ENCODE peak calls at places on chromosomes 5 and 9, in seven cellular contexts. One of them, this sample, is unnamed.

GRCh38 chr9:98619788-98620187 is 88.9 kb downstream of the GABBR2 start:
- DNase-seq in HepG2: no peak
- DNase-seq in psoas muscle: no peak
- DNase-seq in endodermal cell: no peak
- DNase-seq in cardiac muscle cell: no peak
- DNase-seq in thoracic aorta: no peak
- DNase-seq in fibroblast of lung: no peak
- DNase-seq in this sample: no peak

GRCh38 chr9:136482793-136483588 is at the start of gene SEC16A:
- DNase-seq in HepG2: peak; percentile 89
- DNase-seq in psoas muscle: peak; percentile 100
- DNase-seq in endodermal cell: peak; percentile 100
- DNase-seq in cardiac muscle cell: peak; percentile 99
- DNase-seq in thoracic aorta: peak; percentile 96
- DNase-seq in fibroblast of lung: peak; percentile 99
- DNase-seq in this sample: peak; percentile 99

GRCh38 chr5:150286820-150287219 is 2.8 kb downstream of the CAMK2A start:
- DNase-seq in HepG2: peak; percentile 73
- DNase-seq in psoas muscle: no peak
- DNase-seq in endodermal cell: peak; percentile 91
- DNase-seq in cardiac muscle cell: no peak
- DNase-seq in thoracic aorta: no peak
- DNase-seq in fibroblast of lung: no peak
- DNase-seq in this sample: no peak

GRCh38 chr5:149799119-149799623 is 69.1 kb downstream of the PPARGC1B start:
- DNase-seq in HepG2: peak; percentile 21
- DNase-seq in psoas muscle: peak; percentile 90
- DNase-seq in endodermal cell: no peak
- DNase-seq in cardiac muscle cell: peak; percentile 71
- DNase-seq in thoracic aorta: no peak
- DNase-seq in fibroblast of lung: peak; percentile 75
- DNase-seq in this sample: peak; percentile 63

GRCh38 chr5:127785098-127785927 is 82.1 kb downstream of the CCDC192 start:
- DNase-seq in HepG2: no peak
- DNase-seq in psoas muscle: no peak
- DNase-seq in endodermal cell: no peak
- DNase-seq in cardiac muscle cell: peak; percentile 82
- DNase-seq in thoracic aorta: no peak
- DNase-seq in fibroblast of lung: peak; percentile 85
- DNase-seq in this sample: no peak

GRCh38 chr9:8078641-8079140 is 279.1 kb upstream of the DMAC1 start:
- DNase-seq in HepG2: no peak
- DNase-seq in psoas muscle: no peak
- DNase-seq in endodermal cell: no peak
- DNase-seq in cardiac muscle cell: no peak
- DNase-seq in thoracic aorta: no peak
- DNase-seq in fibroblast of lung: no peak
- DNase-seq in this sample: no peak

GRCh38 chr5:102090770-102091169 is 205.3 kb downstream of the SLCO4C1 start:
- DNase-seq in HepG2: peak; percentile 77
- DNase-seq in psoas muscle: no peak
- DNase-seq in endodermal cell: peak; percentile 56
- DNase-seq in cardiac muscle cell: no peak
- DNase-seq in thoracic aorta: no peak
- DNase-seq in fibroblast of lung: no peak
- DNase-seq in this sample: no peak

GRCh38 chr5:96901384-96901783 is 25.1 kb downstream of the ERAP2 start:
- DNase-seq in HepG2: peak; percentile 20
- DNase-seq in psoas muscle: no peak
- DNase-seq in endodermal cell: peak; percentile 61
- DNase-seq in cardiac muscle cell: no peak
- DNase-seq in thoracic aorta: no peak
- DNase-seq in fibroblast of lung: no peak
- DNase-seq in this sample: no peak

GRCh38 chr5:176629853-176630680 is at the start of the genes EIF4E1B and SNCB:
- DNase-seq in HepG2: no peak
- DNase-seq in psoas muscle: peak; percentile 70
- DNase-seq in endodermal cell: peak; percentile 87
- DNase-seq in cardiac muscle cell: peak; percentile 53
- DNase-seq in thoracic aorta: no peak
- DNase-seq in fibroblast of lung: peak; percentile 30
- DNase-seq in this sample: no peak

GRCh38 chr5:56688402-56688801 is 126.9 kb upstream of the MAP3K1 start:
- DNase-seq in HepG2: no peak
- DNase-seq in psoas muscle: no peak
- DNase-seq in endodermal cell: no peak
- DNase-seq in cardiac muscle cell: no peak
- DNase-seq in thoracic aorta: no peak
- DNase-seq in fibroblast of lung: no peak
- DNase-seq in this sample: no peak

GRCh38 chr5:176812269-176813259 is 2.2 kb downstream of the UNC5A start:
- DNase-seq in HepG2: peak; percentile 39
- DNase-seq in psoas muscle: no peak
- DNase-seq in endodermal cell: peak; percentile 89
- DNase-seq in cardiac muscle cell: peak; percentile 49
- DNase-seq in thoracic aorta: no peak
- DNase-seq in fibroblast of lung: no peak
- DNase-seq in this sample: no peak

GRCh38 chr9:134341306-134341705 is 15.1 kb downstream of the RXRA start:
- DNase-seq in HepG2: no peak
- DNase-seq in psoas muscle: no peak
- DNase-seq in endodermal cell: no peak
- DNase-seq in cardiac muscle cell: no peak
- DNase-seq in thoracic aorta: no peak
- DNase-seq in fibroblast of lung: no peak
- DNase-seq in this sample: peak; percentile 73

GRCh38 chr5:148913985-148914421 is 87.6 kb downstream of the ADRB2 start:
- DNase-seq in HepG2: peak; percentile 4
- DNase-seq in psoas muscle: no peak
- DNase-seq in endodermal cell: peak; percentile 71
- DNase-seq in cardiac muscle cell: peak; percentile 58
- DNase-seq in thoracic aorta: no peak
- DNase-seq in fibroblast of lung: peak; percentile 45
- DNase-seq in this sample: no peak

GRCh38 chr9:114156658-114157421 is 1.5 kb downstream of the COL27A1 start:
- DNase-seq in HepG2: no peak
- DNase-seq in psoas muscle: peak; percentile 71
- DNase-seq in endodermal cell: peak; percentile 81
- DNase-seq in cardiac muscle cell: peak; percentile 89
- DNase-seq in thoracic aorta: no peak
- DNase-seq in fibroblast of lung: peak; percentile 85
- DNase-seq in this sample: peak; percentile 62

GRCh38 chr9:129887210-129888084 is 52.2 kb downstream of the USP20 start:
- DNase-seq in HepG2: no peak
- DNase-seq in psoas muscle: no peak
- DNase-seq in endodermal cell: peak; percentile 53
- DNase-seq in cardiac muscle cell: peak; percentile 74
- DNase-seq in thoracic aorta: no peak
- DNase-seq in fibroblast of lung: peak; percentile 58
- DNase-seq in this sample: no peak

GRCh38 chr5:44774279-44774880 is 34.4 kb upstream of the MRPS30 start:
- DNase-seq in HepG2: peak; percentile 34
- DNase-seq in psoas muscle: no peak
- DNase-seq in endodermal cell: no peak
- DNase-seq in cardiac muscle cell: peak; percentile 71
- DNase-seq in thoracic aorta: no peak
- DNase-seq in fibroblast of lung: peak; percentile 85
- DNase-seq in this sample: no peak

GRCh38 chr9:77170991-77171699 is 6.2 kb upstream of the VPS13A start:
- DNase-seq in HepG2: peak; percentile 99
- DNase-seq in psoas muscle: peak; percentile 80
- DNase-seq in endodermal cell: no peak
- DNase-seq in cardiac muscle cell: no peak
- DNase-seq in thoracic aorta: no peak
- DNase-seq in fibroblast of lung: no peak
- DNase-seq in this sample: peak; percentile 50

GRCh38 chr9:129312251-129312650 is 134.2 kb upstream of the IER5L start:
- DNase-seq in HepG2: no peak
- DNase-seq in psoas muscle: peak; percentile 36
- DNase-seq in endodermal cell: no peak
- DNase-seq in cardiac muscle cell: no peak
- DNase-seq in thoracic aorta: no peak
- DNase-seq in fibroblast of lung: no peak
- DNase-seq in this sample: no peak

GRCh38 chr9:33374634-33375237 is 27.6 kb downstream of the AQP7 start:
- DNase-seq in HepG2: peak; percentile 70
- DNase-seq in psoas muscle: peak; percentile 66
- DNase-seq in endodermal cell: peak; percentile 92
- DNase-seq in cardiac muscle cell: peak; percentile 85
- DNase-seq in thoracic aorta: peak; percentile 60
- DNase-seq in fibroblast of lung: peak; percentile 84
- DNase-seq in this sample: peak; percentile 56

GRCh38 chr5:147346006-147346561 is 111.3 kb downstream of the STK32A start:
- DNase-seq in HepG2: no peak
- DNase-seq in psoas muscle: no peak
- DNase-seq in endodermal cell: no peak
- DNase-seq in cardiac muscle cell: no peak
- DNase-seq in thoracic aorta: no peak
- DNase-seq in fibroblast of lung: no peak
- DNase-seq in this sample: no peak

GRCh38 chr5:178072749-178073148 is 40.6 kb upstream of the N4BP3 start:
- DNase-seq in HepG2: no peak
- DNase-seq in psoas muscle: no peak
- DNase-seq in endodermal cell: no peak
- DNase-seq in cardiac muscle cell: no peak
- DNase-seq in thoracic aorta: no peak
- DNase-seq in fibroblast of lung: no peak
- DNase-seq in this sample: no peak

GRCh38 chr5:55232194-55232984 is 1.0 kb downstream of the CCNO start:
- DNase-seq in HepG2: no peak
- DNase-seq in psoas muscle: no peak
- DNase-seq in endodermal cell: peak; percentile 84
- DNase-seq in cardiac muscle cell: peak; percentile 9
- DNase-seq in thoracic aorta: no peak
- DNase-seq in fibroblast of lung: no peak
- DNase-seq in this sample: peak; percentile 16

GRCh38 chr9:72635197-72635596 is 113.8 kb downstream of the TMC1 start:
- DNase-seq in HepG2: no peak
- DNase-seq in psoas muscle: no peak
- DNase-seq in endodermal cell: peak; percentile 70
- DNase-seq in cardiac muscle cell: peak; percentile 3
- DNase-seq in thoracic aorta: no peak
- DNase-seq in fibroblast of lung: no peak
- DNase-seq in this sample: no peak

DNA sequence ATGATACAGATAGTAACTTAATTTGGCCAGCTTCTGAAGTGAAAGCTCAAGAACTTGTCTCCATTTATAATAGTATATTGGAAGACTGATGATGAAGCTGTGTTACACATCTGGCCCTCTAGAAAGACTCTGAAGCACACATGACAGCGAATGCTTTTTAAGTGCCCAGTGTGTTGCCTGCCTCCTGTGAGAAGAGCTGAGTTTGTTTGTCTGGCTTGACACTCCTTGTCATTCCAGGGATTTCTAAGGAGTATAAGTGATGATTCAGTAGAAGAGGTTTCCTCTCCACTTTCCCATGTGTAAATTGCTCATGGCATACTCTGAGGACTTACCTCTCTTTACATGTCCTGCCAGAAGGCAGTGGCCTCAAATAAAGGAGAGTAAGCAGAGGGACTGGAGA is 30.4 kb upstream of the LRRTM2 start:
- DNase-seq in HepG2: no peak
- DNase-seq in psoas muscle: no peak
- DNase-seq in endodermal cell: no peak
- DNase-seq in cardiac muscle cell: no peak
- DNase-seq in thoracic aorta: no peak
- DNase-seq in fibroblast of lung: no peak
- DNase-seq in this sample: no peak
- H3K9me3 ChIP-seq in HepG2: no peaks in the 10 kb centered on the region
- H3K9me3 ChIP-seq in psoas muscle: no peaks in the 10 kb centered on the region
- H3K9me3 ChIP-seq in endodermal cell: no peaks in the 10 kb centered on the region
- H3K9me3 ChIP-seq in cardiac muscle cell: no peaks in the 10 kb centered on the region
- H3K9me3 ChIP-seq in thoracic aorta: no peaks in the 10 kb centered on the region
- H3K9me3 ChIP-seq in fibroblast of lung: no peaks in the 10 kb centered on the region
- H3K9me3 ChIP-seq in this sample: no peaks in the 10 kb centered on the region

DNA sequence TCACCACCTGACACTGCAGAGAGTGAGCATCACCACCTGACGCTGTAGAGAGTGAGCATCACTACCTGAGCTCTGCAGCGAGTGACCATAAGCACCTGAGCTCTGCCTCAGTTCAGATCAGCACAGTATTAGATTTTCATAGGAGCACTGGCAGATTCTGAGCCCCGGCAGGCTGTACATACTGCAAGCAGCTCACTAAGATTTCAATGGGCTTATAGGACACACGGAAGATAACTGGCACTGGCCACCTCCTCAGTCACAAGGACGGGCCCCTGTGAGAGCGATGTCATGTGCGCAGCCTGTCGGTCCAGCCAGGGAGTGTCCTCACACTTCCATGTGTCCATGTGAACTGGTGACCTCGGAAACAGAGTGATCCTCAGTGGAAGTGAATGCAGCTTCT is 153.5 kb upstream of the IRX2 start:
- DNase-seq in HepG2: no peak
- DNase-seq in psoas muscle: no peak
- DNase-seq in endodermal cell: peak; percentile 29
- DNase-seq in cardiac muscle cell: no peak
- DNase-seq in thoracic aorta: no peak
- DNase-seq in fibroblast of lung: no peak
- DNase-seq in this sample: no peak
- H3K9me3 ChIP-seq in HepG2: no peaks in the 10 kb centered on the region
- H3K9me3 ChIP-seq in psoas muscle: no peaks in the 10 kb centered on the region
- H3K9me3 ChIP-seq in endodermal cell: no peaks in the 10 kb centered on the region
- H3K9me3 ChIP-seq in cardiac muscle cell: no peaks in the 10 kb centered on the region
- H3K9me3 ChIP-seq in thoracic aorta: no peaks in the 10 kb centered on the region
- H3K9me3 ChIP-seq in fibroblast of lung: no peaks in the 10 kb centered on the region
- H3K9me3 ChIP-seq in this sample: peaks cover 5% of the 10 kb centered on the region

GRCh38 chr5:141322261-141322660 is 1.7 kb upstream of the TAF7 start:
- DNase-seq in HepG2: no peak
- DNase-seq in psoas muscle: no peak
- DNase-seq in endodermal cell: no peak
- DNase-seq in cardiac muscle cell: no peak
- DNase-seq in thoracic aorta: no peak
- DNase-seq in fibroblast of lung: no peak
- DNase-seq in this sample: no peak

GRCh38 chr5:141326088-141326854 is 4.0 kb upstream of the PCDHGA1 start:
- DNase-seq in HepG2: peak; percentile 58
- DNase-seq in psoas muscle: peak; percentile 83
- DNase-seq in endodermal cell: peak; percentile 91
- DNase-seq in cardiac muscle cell: peak; percentile 65
- DNase-seq in thoracic aorta: no peak
- DNase-seq in fibroblast of lung: peak; percentile 78
- DNase-seq in this sample: peak; percentile 74

GRCh38 chr5:141319699-141320098 is 885 bp downstream of the TAF7 start:
- DNase-seq in HepG2: no peak
- DNase-seq in psoas muscle: no peak
- DNase-seq in endodermal cell: no peak
- DNase-seq in cardiac muscle cell: no peak
- DNase-seq in thoracic aorta: no peak
- DNase-seq in fibroblast of lung: no peak
- DNase-seq in this sample: no peak

GRCh38 chr5:141319202-141319601 is 1.4 kb downstream of the TAF7 start:
- DNase-seq in HepG2: no peak
- DNase-seq in psoas muscle: no peak
- DNase-seq in endodermal cell: no peak
- DNase-seq in cardiac muscle cell: no peak
- DNase-seq in thoracic aorta: no peak
- DNase-seq in fibroblast of lung: no peak
- DNase-seq in this sample: no peak

GRCh38 chr5:141320225-141321169 is at the start of gene TAF7:
- DNase-seq in HepG2: peak; percentile 89
- DNase-seq in psoas muscle: peak; percentile 97
- DNase-seq in endodermal cell: peak; percentile 97
- DNase-seq in cardiac muscle cell: peak; percentile 96
- DNase-seq in thoracic aorta: peak; percentile 38
- DNase-seq in fibroblast of lung: peak; percentile 95
- DNase-seq in this sample: peak; percentile 89
- H3K9me3 ChIP-seq in HepG2: peaks cover 42% of the 10 kb centered on the region
- H3K9me3 ChIP-seq in psoas muscle: peaks cover 48% of the 10 kb centered on the region
- H3K9me3 ChIP-seq in endodermal cell: peaks cover 63% of the 10 kb centered on the region
- H3K9me3 ChIP-seq in cardiac muscle cell: peaks cover 7% of the 10 kb centered on the region
- H3K9me3 ChIP-seq in thoracic aorta: peaks cover 50% of the 10 kb centered on the region
- H3K9me3 ChIP-seq in fibroblast of lung: peaks cover 12% of the 10 kb centered on the region
- H3K9me3 ChIP-seq in this sample: peaks cover 60% of the 10 kb centered on the region

GRCh38 chr9:94269264-94269663 is 10.2 kb downstream of the ZNF169 start:
- DNase-seq in HepG2: peak; percentile 44
- DNase-seq in psoas muscle: no peak
- DNase-seq in endodermal cell: no peak
- DNase-seq in cardiac muscle cell: no peak
- DNase-seq in thoracic aorta: no peak
- DNase-seq in fibroblast of lung: no peak
- DNase-seq in this sample: no peak
- H3K9me3 ChIP-seq in HepG2: no peaks in the 10 kb centered on the region
- H3K9me3 ChIP-seq in psoas muscle: no peaks in the 10 kb centered on the region
- H3K9me3 ChIP-seq in endodermal cell: peaks cover 83% of the 10 kb centered on the region
- H3K9me3 ChIP-seq in cardiac muscle cell: no peaks in the 10 kb centered on the region
- H3K9me3 ChIP-seq in thoracic aorta: no peaks in the 10 kb centered on the region
- H3K9me3 ChIP-seq in fibroblast of lung: no peaks in the 10 kb centered on the region
- H3K9me3 ChIP-seq in this sample: peaks cover 14% of the 10 kb centered on the region